ENCODE peak calls at places on chromosomes 6 and 20, in nine cellular contexts. D is hepatocyte, Z is cardiac muscle cell, B is Peyer's patch, R is lower lobe of right lung, O is AG04450, N is sigmoid colon, A is heart right ventricle, F is ovary. L is an unnamed sample. For H3K9me3, the result is how much of the 10 kb centered on the place peaks cover.

GRCh38 chr6:121865811-121866210 is 430.4 kb downstream of the GJA1 start:
- DNase-seq in D (no peak), A (no peak), O (no peak), F (no peak), B (no peak), N (no peak), R (no peak), Z (no peak), L (no peak)

GRCh38 chr6:21856096-21856825 is 262.7 kb downstream of the SOX4 start:
- DNase-seq in F (no peak), O (peak), A (no peak), N (no peak), R (no peak), D (no peak), B (no peak), Z (peak), L (no peak)

GRCh38 chr20:33490023-33490933 is at the start of gene CBFA2T2:
- DNase-seq in N (peak), O (peak), D (no peak), R (peak), A (peak), B (peak), F (peak), Z (peak), L (no peak)

GRCh38 chr20:34200020-34200419 is 41.2 kb upstream of the ASIP start:
- DNase-seq in Z (no peak), A (no peak), D (no peak), B (no peak), O (no peak), N (no peak), R (no peak), F (no peak), L (no peak)

GRCh38 chr6:117399126-117399525 is 26.6 kb downstream of the ROS1 start:
- DNase-seq in D (no peak), B (no peak), R (no peak), N (no peak), F (no peak), O (no peak), A (no peak), Z (no peak), L (no peak)

GRCh38 chr6:34934516-34934915 is 45.5 kb downstream of the ANKS1A start:
- DNase-seq in F (peak), D (peak), Z (peak), N (peak), B (no peak), O (no peak), R (peak), A (peak), L (peak)

GRCh38 chr6:135535989-135536414 is 38.5 kb upstream of the AHI1 start:
- DNase-seq in A (peak), R (no peak), B (no peak), D (peak), F (peak), Z (peak), O (peak), N (no peak), L (no peak)

GRCh38 chr20:50870572-50871161 is 60.6 kb downstream of the ADNP start:
- DNase-seq in N (no peak), F (peak), A (no peak), Z (peak), D (peak), O (no peak), B (no peak), R (no peak), L (no peak)

GRCh38 chr6:10555625-10556309 is 34.6 kb downstream of the GCNT2 start:
- DNase-seq in D (peak), B (no peak), A (peak), R (peak), F (peak), O (no peak), N (peak), Z (peak), L (peak)

GRCh38 chr6:156336096-156336495 is 441.1 kb upstream of the ARID1B start:
- DNase-seq in N (no peak), O (no peak), F (no peak), Z (no peak), R (no peak), A (no peak), B (no peak), D (peak), L (no peak)

GRCh38 chr6:167893416-167893815 is 66.7 kb downstream of the AFDN start:
- DNase-seq in O (no peak), R (no peak), A (no peak), D (peak), B (no peak), N (no peak), F (no peak), Z (no peak), L (no peak)

GRCh38 chr20:46145646-46146045 is 27.5 kb downstream of the CD40 start:
- DNase-seq in B (no peak), O (no peak), A (no peak), Z (no peak), N (no peak), F (no peak), R (no peak), D (no peak), L (no peak)

GRCh38 chr6:139172567-139172966 is 37.7 kb downstream of the HECA start:
- DNase-seq in D (no peak), B (no peak), F (no peak), Z (no peak), A (no peak), O (no peak), R (no peak), N (no peak), L (no peak)

GRCh38 chr20:58086763-58087566 is 141.5 kb downstream of the ANKRD60 start:
- DNase-seq in N (peak), R (no peak), Z (peak), F (no peak), D (peak), A (peak), B (no peak), O (no peak), L (no peak)

GRCh38 chr20:4533734-4534133 is 188.0 kb upstream of the PRND start:
- DNase-seq in D (no peak), B (no peak), A (no peak), R (no peak), O (no peak), N (no peak), Z (no peak), F (no peak), L (no peak)

GRCh38 chr6:28330033-28330432 is 5.9 kb downstream of the ZSCAN31 start:
- DNase-seq in A (no peak), N (no peak), O (no peak), B (no peak), F (no peak), D (no peak), R (no peak), Z (no peak), L (no peak)

DNA sequence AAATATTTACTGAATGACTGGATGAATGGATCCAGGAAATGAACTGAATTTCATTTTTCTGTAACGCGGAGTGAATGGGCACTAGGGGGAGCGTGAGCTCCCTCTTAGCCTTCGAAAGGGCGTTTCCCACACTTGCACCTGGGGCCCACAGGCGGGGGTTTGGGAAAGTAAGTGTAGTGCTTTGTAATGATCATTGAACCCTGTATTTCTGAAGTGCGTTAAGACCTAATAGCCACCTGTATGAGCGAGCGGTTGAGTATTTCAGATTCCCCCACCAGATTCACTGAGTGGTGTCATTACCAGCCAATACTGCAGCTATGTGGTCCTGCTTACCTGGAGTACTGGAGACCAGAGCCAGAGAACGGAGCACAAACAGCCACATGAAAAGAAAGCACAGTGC is 10.5 kb downstream of the SYTL3 start:
- DNase-seq in B (peak), R (peak), F (no peak), N (peak), D (peak), Z (peak), A (no peak), O (no peak), L (no peak)
- TF ChIP-seq CTCF in B (peak), R (peak), F (no peak), N (peak), D (peak), Z (peak), A (peak), O (peak), L (no peak)

DNA sequence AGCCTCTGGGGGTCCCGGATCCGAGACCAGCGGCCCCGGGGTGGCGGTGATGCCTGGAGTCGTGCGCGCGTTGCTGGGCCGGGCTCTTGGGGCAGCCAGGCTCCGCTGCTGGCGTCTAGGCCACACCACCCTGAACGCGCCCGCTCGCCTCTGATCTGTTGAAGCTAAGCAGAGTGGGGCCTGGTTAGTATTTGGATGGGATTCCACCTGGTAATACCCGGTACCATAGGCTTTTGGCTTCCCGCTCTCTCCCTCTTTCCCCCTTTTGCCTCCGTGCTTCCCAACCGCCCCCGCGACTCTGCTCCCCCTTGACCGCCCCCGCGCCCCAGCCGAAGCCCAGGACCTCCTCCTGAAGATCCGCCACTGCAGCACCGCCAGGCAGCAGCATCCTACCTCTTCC is 1383.5 kb upstream of the DEFB115 start:
- DNase-seq in O (no peak), D (peak), R (peak), N (peak), Z (peak), F (no peak), B (peak), A (no peak), L (peak)
- H3K9me3 ChIP-seq in O (half or more), D (under half), R (under half), N (under half), Z (under half), F (under half), B (under half), A (under half), L (under half)

DNA sequence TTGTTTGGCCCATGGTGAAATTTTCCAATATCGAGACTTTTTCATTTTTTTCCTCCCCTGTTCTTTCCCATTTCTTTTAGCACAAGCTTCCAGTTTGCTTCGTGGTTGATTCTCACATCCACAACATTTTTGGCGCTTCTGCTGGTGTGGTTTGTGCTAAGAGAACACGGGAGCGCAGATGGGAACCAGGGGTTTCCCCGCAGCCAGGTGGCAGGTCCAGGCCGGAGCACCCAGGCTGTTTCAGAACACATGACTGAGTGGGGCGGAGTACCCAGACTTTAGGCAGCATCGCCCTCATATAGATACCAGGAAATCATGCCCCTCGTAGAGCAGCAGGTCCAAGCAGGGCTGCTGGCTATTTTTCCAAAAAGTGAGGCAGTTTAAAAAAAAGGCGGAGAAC is 58.0 kb downstream of the SYTL3 start:
- DNase-seq in D (peak), N (peak), R (peak), O (no peak), A (no peak), F (no peak), Z (peak), B (peak), L (no peak)
- H3K4me3 ChIP-seq in D (no peak), N (no peak), R (no peak), O (no peak), A (no peak), F (no peak), Z (no peak), B (no peak), L (no peak)

GRCh38 chr6:13927203-13927602 is 2.5 kb downstream of the RNF182 start:
- DNase-seq in F (no peak), A (no peak), B (no peak), Z (no peak), D (no peak), R (no peak), O (no peak), N (no peak), L (no peak)
- TF ChIP-seq CTCF in F (no peak), A (no peak), B (no peak), Z (no peak), D (no peak), R (no peak), O (peak), N (no peak), L (no peak)

GRCh38 chr6:137493218-137494038 is 766 bp downstream of the OLIG3 start:
- DNase-seq in O (no peak), Z (no peak), D (no peak), N (no peak), R (peak), A (no peak), F (no peak), B (no peak), L (peak)
- H3K9me3 ChIP-seq in O (under half), Z (under half), D (under half), N (under half), R (under half), A (under half), F (under half), B (under half), L (under half)

GRCh38 chr6:105373481-105373880 is 29.4 kb downstream of the PREP start:
- DNase-seq in D (no peak), B (no peak), F (no peak), O (no peak), R (no peak), N (no peak), Z (no peak), A (no peak), L (no peak)
- H3K4me3 ChIP-seq in D (no peak), B (no peak), F (no peak), O (no peak), R (no peak), N (no peak), Z (no peak), A (no peak), L (no peak)

DNA sequence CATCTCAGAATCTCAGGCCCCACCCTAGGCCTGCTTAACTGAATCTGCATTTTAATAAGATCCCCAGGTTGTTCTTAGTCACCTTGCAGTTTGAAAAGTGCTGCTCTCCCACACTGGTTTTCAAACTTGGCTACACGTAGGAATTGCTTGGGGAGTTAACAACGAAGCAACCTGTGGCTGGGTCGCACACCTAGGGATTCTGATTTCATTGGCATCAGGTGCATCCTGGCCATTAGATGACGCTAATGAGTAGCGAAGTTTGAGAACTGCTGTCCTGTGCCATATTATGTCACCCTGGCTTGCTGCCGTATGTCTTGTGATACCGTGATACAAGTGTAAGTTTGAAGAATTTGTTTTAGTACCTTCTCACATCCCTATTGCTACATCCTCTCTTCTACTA is 28.2 kb upstream of the FUCA2 start:
- DNase-seq in R (no peak), Z (no peak), F (no peak), O (no peak), B (no peak), D (no peak), A (no peak), N (no peak), L (no peak)
- TF ChIP-seq CTCF in R (no peak), Z (no peak), F (no peak), O (no peak), B (no peak), D (no peak), A (no peak), N (no peak), L (no peak)

GRCh38 chr20:30484749-30485070 is 772.8 kb upstream of the DEFB115 start:
- DNase-seq in O (no peak), R (no peak), N (no peak), B (no peak), A (no peak), Z (no peak), D (no peak), F (no peak), L (peak)
- H3K9me3 ChIP-seq in O (half or more), R (under half), N (under half), B (under half), A (under half), Z (under half), D (under half), F (under half), L (under half)

DNA sequence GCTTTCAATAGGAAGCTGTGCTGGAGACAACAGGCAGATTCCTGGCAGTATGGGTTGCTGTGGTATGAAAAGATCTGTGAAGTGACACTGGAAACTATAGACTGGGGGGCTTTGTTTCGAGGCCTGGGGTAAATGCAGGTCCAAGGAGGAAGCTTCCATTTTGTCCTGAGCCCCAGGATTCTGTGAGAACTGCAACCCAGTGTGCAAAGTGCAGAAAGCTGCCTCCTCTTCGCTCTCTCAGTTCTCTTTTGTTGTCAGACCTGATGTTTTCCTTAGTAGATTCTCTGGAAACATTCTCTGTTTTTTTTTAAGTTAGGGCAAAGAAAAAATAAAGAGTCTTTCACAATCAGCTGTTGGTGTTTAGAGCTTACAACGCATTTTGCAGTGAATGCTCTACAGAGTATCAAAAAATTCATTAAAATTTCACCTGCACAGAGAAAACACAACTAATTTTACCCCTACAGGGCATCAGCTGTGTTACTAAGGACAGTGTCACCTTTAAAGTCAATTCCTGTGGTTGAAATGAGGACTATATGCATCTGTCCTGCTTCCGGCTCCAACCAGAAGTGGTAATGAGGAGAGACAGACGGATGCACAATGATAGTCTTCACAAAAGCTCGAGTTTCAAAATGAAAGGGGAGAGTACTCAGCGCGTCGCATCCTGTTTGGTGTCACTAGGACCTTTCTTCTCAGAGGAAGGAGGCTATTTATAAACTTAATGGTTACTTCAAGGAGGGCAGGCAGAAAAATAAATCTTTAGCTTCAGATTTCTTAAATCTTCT is 86.7 kb downstream of the LYRM4 start:
- DNase-seq in N (no peak), B (peak), Z (no peak), A (peak), R (no peak), D (no peak), O (no peak), F (no peak), L (no peak)
- H3K4me3 ChIP-seq in N (no peak), B (no peak), Z (no peak), A (no peak), R (no peak), D (no peak), O (no peak), F (no peak), L (no peak)

DNA sequence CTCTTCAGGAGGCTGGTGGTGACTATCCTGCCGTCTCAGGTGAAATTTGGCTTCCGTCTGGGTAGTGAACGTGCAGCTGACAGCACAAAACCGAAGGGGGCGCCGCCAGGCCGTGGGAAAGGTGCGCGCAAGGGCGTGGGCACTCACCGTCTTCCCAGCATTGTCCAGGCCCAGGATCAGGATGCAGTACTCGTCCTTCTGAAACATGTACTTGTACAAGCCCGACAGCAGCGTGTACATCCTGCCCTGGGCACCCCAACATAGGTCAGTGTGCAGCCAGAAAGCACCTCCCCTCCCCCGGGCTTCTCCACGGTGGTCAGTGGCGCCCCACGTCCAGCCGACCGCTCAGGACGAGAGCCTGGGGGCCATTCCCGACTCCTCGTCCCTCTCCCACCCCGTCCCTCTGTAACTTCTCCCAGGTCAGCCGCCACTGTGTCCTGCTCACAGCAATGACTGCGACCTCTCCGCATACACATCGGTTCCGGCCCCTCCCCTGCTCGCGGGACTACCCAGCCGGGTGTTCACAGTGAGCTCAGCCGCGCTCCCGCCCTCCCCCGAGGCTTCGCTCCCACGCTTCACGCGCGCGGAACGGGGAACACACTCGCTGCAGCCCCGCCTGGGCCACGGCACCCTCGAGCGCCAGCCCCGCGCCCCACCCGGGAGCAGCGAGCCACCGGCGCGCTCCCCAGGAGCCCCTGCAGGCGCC is 771 bp downstream of the ARFRP1 start:
- DNase-seq in F (peak), A (peak), B (peak), O (no peak), D (peak), N (peak), R (peak), Z (no peak), L (peak)
- TF ChIP-seq CTCF in F (no peak), A (peak), B (peak), O (peak), D (peak), N (no peak), R (peak), Z (peak), L (no peak)